ENCODE peak calls at places on chromosomes 4 and X, in ten cellular contexts. W is kidney tubule cell; S is HT-29; B is fibroblast of lung; J is fibroblast of the conjunctiva; Y is neural crest cell; H is PC-9; Q is stimulated activated CD8-positive, alpha-beta memory T cell treated with anti-CD3 and anti-CD28 coated beads, Interleukin-15, amount 100 ng/mL, for 4 hours; C is AG04449; U is sciatic nerve. M is an unnamed sample.

GRCh38 chr4:10115271-10115656 is 1.3 kb downstream of the WDR1 start:
- DNase-seq in W (peak), S (no peak), B (peak), J (no peak), Y (no peak), H (no peak), Q (no peak), C (no peak), U (no peak), M (no peak)

GRCh38 chrX:103783971-103784370 is 7.3 kb downstream of the PLP1 start:
- DNase-seq in W (no peak), S (no peak), B (no peak), J (no peak), Y (no peak), H (no peak), Q (no peak), C (no peak), U (no peak), M (no peak)

GRCh38 chrX:141760761-141761160 is 62.2 kb upstream of the SPANXD start:
- DNase-seq in W (peak), S (peak), B (peak), J (no peak), Y (no peak), H (peak), Q (no peak), C (no peak), U (no peak), M (no peak)

GRCh38 chrX:68874076-68874475 is 45.3 kb downstream of the EFNB1 start:
- DNase-seq in W (no peak), S (no peak), B (no peak), J (no peak), Y (no peak), H (no peak), Q (no peak), C (no peak), U (no peak), M (no peak)

GRCh38 chr4:7089211-7089964 is 21.5 kb upstream of the GRPEL1 start:
- DNase-seq in W (no peak), S (no peak), B (no peak), J (no peak), Y (no peak), H (no peak), Q (no peak), C (no peak), U (peak), M (no peak)

GRCh38 chr4:137997496-137997895 is 244.7 kb downstream of the SLC7A11 start:
- DNase-seq in W (no peak), S (no peak), B (no peak), J (no peak), Y (no peak), H (no peak), Q (no peak), C (no peak), U (no peak), M (no peak)

GRCh38 chr4:164748375-164748774 is 5.6 kb upstream of the SMIM31 start:
- DNase-seq in W (peak), S (peak), B (peak), J (peak), Y (no peak), H (no peak), Q (no peak), C (no peak), U (no peak), M (no peak)

GRCh38 chr4:68368566-68369473 is 18.9 kb upstream of the YTHDC1 start:
- DNase-seq in W (peak), S (peak), B (peak), J (no peak), Y (no peak), H (peak), Q (no peak), C (peak), U (no peak), M (peak)

GRCh38 chr4:37825943-37826281 is 574 bp upstream of the PGM2 start:
- DNase-seq in W (no peak), S (no peak), B (no peak), J (no peak), Y (peak), H (peak), Q (no peak), C (no peak), U (no peak), M (no peak)

GRCh38 chrX:119194631-119195030 is 41.5 kb upstream of the PGRMC1 start:
- DNase-seq in W (no peak), S (peak), B (peak), J (no peak), Y (no peak), H (no peak), Q (no peak), C (no peak), U (no peak), M (no peak)

GRCh38 chr4:87527446-87528240 is 1.5 kb downstream of the SPARCL1 start:
- DNase-seq in W (no peak), S (no peak), B (peak), J (no peak), Y (no peak), H (no peak), Q (no peak), C (no peak), U (no peak), M (no peak)

GRCh38 chr4:121696140-121696640 is 590 bp downstream of the ANXA5 start:
- DNase-seq in W (peak), S (peak), B (peak), J (peak), Y (no peak), H (no peak), Q (peak), C (no peak), U (peak), M (peak)

GRCh38 chrX:46198858-46199257 is 346.4 kb downstream of the ZNF674 start:
- DNase-seq in W (no peak), S (peak), B (no peak), J (no peak), Y (no peak), H (no peak), Q (no peak), C (no peak), U (no peak), M (no peak)

GRCh38 chr4:147839651-147840050 is 107.8 kb downstream of the ARHGAP10 start:
- DNase-seq in W (no peak), S (no peak), B (no peak), J (no peak), Y (no peak), H (no peak), Q (no peak), C (no peak), U (no peak), M (no peak)

GRCh38 chr4:156101571-156101970 is 147.9 kb upstream of the CTSO start:
- DNase-seq in W (no peak), S (no peak), B (peak), J (no peak), Y (no peak), H (no peak), Q (no peak), C (no peak), U (no peak), M (no peak)

GRCh38 chr4:174672276-174672675 is 150.0 kb upstream of the HPGD start:
- DNase-seq in W (no peak), S (no peak), B (no peak), J (no peak), Y (no peak), H (no peak), Q (no peak), C (no peak), U (no peak), M (no peak)

GRCh38 chr4:70269674-70270073 is 27.3 kb downstream of the CSN3 start:
- DNase-seq in W (no peak), S (peak), B (no peak), J (no peak), Y (no peak), H (no peak), Q (no peak), C (no peak), U (no peak), M (no peak)

GRCh38 chr4:54281060-54281781 is 52.1 kb downstream of the PDGFRA start:
- DNase-seq in W (peak), S (no peak), B (peak), J (peak), Y (no peak), H (no peak), Q (no peak), C (peak), U (peak), M (peak)

GRCh38 chrX:152637649-152638442 is at the start of gene GABRQ:
- DNase-seq in W (peak), S (no peak), B (peak), J (peak), Y (peak), H (no peak), Q (no peak), C (no peak), U (peak), M (no peak)

GRCh38 chrX:15514279-15514678 is 13.7 kb downstream of the BMX start:
- DNase-seq in W (no peak), S (no peak), B (no peak), J (no peak), Y (no peak), H (no peak), Q (no peak), C (no peak), U (no peak), M (no peak)

GRCh38 chr4:6767341-6767724 is 15.2 kb upstream of the KIAA0232 start:
- DNase-seq in W (peak), S (peak), B (peak), J (no peak), Y (no peak), H (no peak), Q (no peak), C (no peak), U (no peak), M (no peak)

GRCh38 chr4:21768349-21769310 is 179.9 kb downstream of the KCNIP4 start:
- DNase-seq in W (peak), S (peak), B (peak), J (peak), Y (peak), H (no peak), Q (no peak), C (no peak), U (no peak), M (peak)

GRCh38 chr4:75555294-75556164 is at the start of gene ODAPH:
- DNase-seq in W (peak), S (no peak), B (peak), J (no peak), Y (no peak), H (peak), Q (peak), C (no peak), U (no peak), M (peak)

GRCh38 chrX:47574096-47574553 is 8.1 kb upstream of the TIMP1 start:
- DNase-seq in W (no peak), S (no peak), B (no peak), J (no peak), Y (no peak), H (no peak), Q (no peak), C (no peak), U (no peak), M (no peak)

GRCh38 chr4:81807927-81808672 is 336.4 kb upstream of the RASGEF1B start:
- DNase-seq in W (no peak), S (no peak), B (no peak), J (no peak), Y (no peak), H (no peak), Q (no peak), C (no peak), U (no peak), M (no peak)

GRCh38 chr4:40316782-40317635 is 18.1 kb upstream of the CHRNA9 start:
- DNase-seq in W (peak), S (peak), B (peak), J (peak), Y (peak), H (peak), Q (no peak), C (peak), U (peak), M (peak)

GRCh38 chr4:120009731-120010130 is 56.9 kb downstream of the MAD2L1 start:
- DNase-seq in W (peak), S (no peak), B (peak), J (peak), Y (no peak), H (peak), Q (no peak), C (peak), U (no peak), M (no peak)

GRCh38 chr4:103099691-103100392 is at the start of gene BDH2:
- DNase-seq in W (peak), S (peak), B (peak), J (peak), Y (peak), H (peak), Q (no peak), C (peak), U (no peak), M (peak)

GRCh38 chr4:123116412-123116811 is 194.0 kb upstream of the NUDT6 start:
- DNase-seq in W (no peak), S (peak), B (no peak), J (no peak), Y (no peak), H (no peak), Q (no peak), C (no peak), U (no peak), M (no peak)

GRCh38 chrX:11787564-11787963 is 29.5 kb downstream of the MSL3 start:
- DNase-seq in W (peak), S (no peak), B (peak), J (peak), Y (peak), H (no peak), Q (peak), C (no peak), U (peak), M (peak)

GRCh38 chrX:9204560-9204959 is 170.6 kb upstream of the FAM9B start:
- DNase-seq in W (peak), S (no peak), B (no peak), J (no peak), Y (no peak), H (no peak), Q (no peak), C (no peak), U (no peak), M (no peak)

GRCh38 chr4:169583563-169583962 is 28.8 kb downstream of the NEK1 start:
- DNase-seq in W (no peak), S (no peak), B (peak), J (peak), Y (no peak), H (no peak), Q (no peak), C (no peak), U (no peak), M (no peak)

GRCh38 chrX:32598707-32599106 is 612.6 kb downstream of the DMD start:
- DNase-seq in W (no peak), S (no peak), B (no peak), J (no peak), Y (no peak), H (no peak), Q (no peak), C (no peak), U (no peak), M (no peak)

GRCh38 chr4:25638221-25638601 is 17.4 kb upstream of the SLC34A2 start:
- DNase-seq in W (peak), S (no peak), B (no peak), J (no peak), Y (no peak), H (no peak), Q (no peak), C (no peak), U (no peak), M (no peak)

GRCh38 chrX:22323541-22323940 is 50.8 kb downstream of the CBLL2 start:
- DNase-seq in W (peak), S (no peak), B (peak), J (peak), Y (no peak), H (peak), Q (no peak), C (no peak), U (no peak), M (no peak)

GRCh38 chr4:132818091-132818490 is 331.0 kb upstream of the PCDH10 start:
- DNase-seq in W (no peak), S (no peak), B (no peak), J (no peak), Y (peak), H (no peak), Q (no peak), C (no peak), U (no peak), M (no peak)

GRCh38 chr4:147479376-147479775 is 1.5 kb upstream of the EDNRA start:
- DNase-seq in W (no peak), S (no peak), B (peak), J (no peak), Y (no peak), H (no peak), Q (no peak), C (no peak), U (no peak), M (no peak)

GRCh38 chrX:30951003-30951402 is 61.9 kb upstream of the TAB3 start:
- DNase-seq in W (peak), S (no peak), B (no peak), J (no peak), Y (no peak), H (no peak), Q (no peak), C (no peak), U (no peak), M (no peak)

GRCh38 chr4:113952452-113953029 is 26.9 kb downstream of the ARSJ start:
- DNase-seq in W (peak), S (peak), B (peak), J (peak), Y (peak), H (no peak), Q (no peak), C (no peak), U (no peak), M (peak)

M was measured in Calu3.